ENCODE peak calls at places on chromosomes 16 and 17, in four cellular contexts. Y is T-helper 1 cell; Z is NT2/D1; M is activated CD8-positive, alpha-beta T cell treated with anti-CD3 and anti-CD28 coated beads, Interleukin-2, amount 10 ng/mL, durations not matched to agents 7 days and 5 days. F is an unnamed sample.

GRCh38 chr17:78123258-78123929 is 5.2 kb downstream of the TMC6 start:
- DNase-seq in Z (no peak), Y (no peak), M (no peak), F (no peak)

GRCh38 chr17:80692931-80693467 is 148.4 kb downstream of the RPTOR start:
- DNase-seq in Z (no peak), Y (no peak), M (no peak), F (no peak)

GRCh38 chr17:62807812-62808575 is at the start of gene MARCHF10:
- DNase-seq in M (peak), Z (no peak), Y (no peak), F (peak)

GRCh38 chr17:80919331-80920284 is 72.0 kb upstream of the CHMP6 start:
- DNase-seq in M (no peak), Y (no peak), Z (no peak), F (no peak)

GRCh38 chr17:19748807-19749193 is 702 bp upstream of the ALDH3A1 start:
- DNase-seq in M (no peak), Z (no peak), Y (no peak), F (no peak)

GRCh38 chr17:15971108-15971507 is 26.2 kb downstream of the ADORA2B start:
- DNase-seq in M (no peak), Z (peak), Y (no peak), F (no peak)

GRCh38 chr16:68902376-68903345 is 59.3 kb downstream of the TANGO6 start:
- DNase-seq in Y (no peak), M (peak), Z (peak), F (no peak)

GRCh38 chr17:4499431-4500187 is 928 bp downstream of the SPNS2 start:
- DNase-seq in Z (no peak), M (peak), Y (no peak), F (no peak)

GRCh38 chr17:3556905-3557767 is 476 bp downstream of the TRPV3 start:
- DNase-seq in Y (no peak), Z (no peak), M (no peak), F (no peak)

GRCh38 chr17:7323731-7324437 is 5.3 kb downstream of the NEURL4 start:
- DNase-seq in Z (no peak), M (peak), Y (peak), F (peak)

GRCh38 chr16:56451753-56452689 is 667 bp downstream of the OGFOD1 start:
- DNase-seq in M (peak), Y (no peak), Z (no peak), F (no peak)

GRCh38 chr16:22373662-22374310 is 633 bp downstream of the CDR2 start:
- DNase-seq in Y (peak), M (peak), Z (no peak), F (peak)

GRCh38 chr16:49849709-49850108 is 6.2 kb downstream of the ZNF423 start:
- DNase-seq in M (no peak), Z (no peak), Y (no peak), F (no peak)

GRCh38 chr17:79651751-79652150 is 40.9 kb upstream of the RBFOX3 start:
- DNase-seq in M (no peak), Y (no peak), Z (no peak), F (no peak)

GRCh38 chr17:39143552-39144093 is 7.8 kb downstream of the PLXDC1 start:
- DNase-seq in Y (no peak), Z (no peak), M (no peak), F (no peak)

GRCh38 chr16:86142801-86143236 is 243.9 kb downstream of the IRF8 start:
- DNase-seq in Y (no peak), Z (no peak), M (no peak), F (no peak)

GRCh38 chr17:27268394-27269085 is 25.4 kb upstream of the WSB1 start:
- DNase-seq in M (no peak), Y (no peak), Z (no peak), F (no peak)

GRCh38 chr16:80346160-80346632 is 194.6 kb upstream of the DYNLRB2 start:
- DNase-seq in M (no peak), Z (peak), Y (no peak), F (peak)

GRCh38 chr17:74995847-74996246 is 8.4 kb downstream of the CDR2L start:
- DNase-seq in Z (no peak), M (no peak), Y (no peak), F (no peak)

GRCh38 chr17:19368119-19368660 is 5.7 kb upstream of the B9D1 start:
- DNase-seq in M (no peak), Z (no peak), Y (no peak), F (no peak)

GRCh38 chr17:68589086-68589485 is 12.1 kb downstream of the FAM20A start:
- DNase-seq in Z (no peak), M (no peak), Y (no peak), F (no peak)

GRCh38 chr17:37490022-37490587 is 414 bp downstream of the DUSP14 start:
- DNase-seq in M (peak), Z (no peak), Y (peak), F (peak)

GRCh38 chr17:80613732-80614071 is 69.1 kb downstream of the RPTOR start:
- DNase-seq in Y (no peak), M (no peak), Z (no peak), F (no peak)

GRCh38 chr16:85610446-85611204 is 2.5 kb upstream of the GSE1 start:
- DNase-seq in M (peak), Y (peak), Z (no peak), F (peak)

GRCh38 chr16:54873081-54873480 is 57.6 kb upstream of the IRX5 start:
- DNase-seq in M (no peak), Z (no peak), Y (no peak), F (no peak)

GRCh38 chr17:40075216-40076100 is 12.7 kb downstream of the THRA start:
- DNase-seq in M (peak), Y (peak), Z (peak), F (peak)

GRCh38 chr17:50667259-50668024 is 32.8 kb downstream of the ABCC3 start:
- DNase-seq in M (no peak), Z (no peak), Y (no peak), F (no peak)

GRCh38 chr17:44924107-44924544 is 8.8 kb upstream of the GFAP start:
- DNase-seq in Y (no peak), Z (no peak), M (no peak), F (no peak)

GRCh38 chr17:15261063-15261817 is 3.9 kb downstream of the PMP22 start:
- DNase-seq in M (no peak), Y (no peak), Z (no peak), F (no peak)

F was measured in stimulated activated naive B cell treated with anti-CD40 and anti-IgM and Interleukin-4, amounts not matched to agents 10 μg/mL and 1 μg/mL and 100 μg/mL, for 72 hours.